ENCODE peak calls at places on chromosomes 12 and 14, in nine cellular contexts. F is foreskin fibroblast, O is dorsolateral prefrontal cortex, Q is HFF-Myc, P is tibial artery, T is mammary epithelial cell, K is PC-9, C is GM23338, N is GM12864. S is an unnamed sample.

GRCh38 chr12:66438601-66439000 is 136.3 kb downstream of the HELB start:
- DNase-seq in F (peak; percentile 9), O (no peak), Q (no peak), P (no peak), T (peak; percentile 28), K (peak; percentile 26), C (no peak), N (no peak), S (no peak)

GRCh38 chr14:87268997-87269396 is 724.0 kb downstream of the GALC start:
- DNase-seq in F (no peak), O (no peak), Q (no peak), P (no peak), T (no peak), K (no peak), C (no peak), N (no peak), S (no peak)

GRCh38 chr14:74875941-74876913 is at the start of gene PROX2:
- DNase-seq in F (no peak), O (no peak), Q (no peak), P (no peak), T (no peak), K (no peak), C (peak; percentile 29), N (no peak), S (no peak)

GRCh38 chr12:88299567-88300101 is 157.5 kb downstream of the TMTC3 start:
- DNase-seq in F (peak; percentile 99), O (no peak), Q (peak; percentile 78), P (no peak), T (peak; percentile 98), K (peak; percentile 71), C (no peak), N (peak; percentile 64), S (peak; percentile 80)

GRCh38 chr14:32593290-32593942 is 264.3 kb downstream of the AKAP6 start:
- DNase-seq in F (peak; percentile 82), O (no peak), Q (peak; percentile 61), P (no peak), T (peak; percentile 42), K (no peak), C (no peak), N (no peak), S (peak; percentile 16)

GRCh38 chr12:62522984-62523383 is 56.4 kb downstream of the MON2 start:
- DNase-seq in F (no peak), O (no peak), Q (no peak), P (no peak), T (no peak), K (no peak), C (no peak), N (no peak), S (no peak)

GRCh38 chr14:64775081-64775777 is 71.0 kb downstream of the PLEKHG3 start:
- DNase-seq in F (no peak), O (no peak), Q (no peak), P (peak; percentile 45), T (no peak), K (no peak), C (no peak), N (no peak), S (no peak)

GRCh38 chr12:101793401-101793800 is 37.4 kb downstream of the GNPTAB start:
- DNase-seq in F (peak; percentile 47), O (no peak), Q (no peak), P (no peak), T (peak; percentile 53), K (no peak), C (no peak), N (no peak), S (peak; percentile 77)

GRCh38 chr14:64196668-64197411 is 97.3 kb downstream of the ESR2 start:
- DNase-seq in F (peak; percentile 36), O (peak; percentile 89), Q (no peak), P (no peak), T (no peak), K (no peak), C (peak; percentile 77), N (no peak), S (no peak)

GRCh38 chr12:128660532-128661215 is 163.1 kb downstream of the SLC15A4 start:
- DNase-seq in F (no peak), O (no peak), Q (no peak), P (no peak), T (no peak), K (no peak), C (no peak), N (no peak), S (no peak)

GRCh38 chr12:129657179-129657578 is 246.6 kb downstream of the TMEM132D start:
- DNase-seq in F (no peak), O (no peak), Q (no peak), P (no peak), T (no peak), K (no peak), C (peak; percentile 11), N (no peak), S (no peak)

GRCh38 chr12:67364228-67364627 is 95.1 kb downstream of the CAND1 start:
- DNase-seq in F (no peak), O (no peak), Q (no peak), P (no peak), T (no peak), K (no peak), C (no peak), N (no peak), S (no peak)

GRCh38 chr12:59787610-59788009 is 191.8 kb downstream of the SLC16A7 start:
- DNase-seq in F (no peak), O (no peak), Q (no peak), P (no peak), T (no peak), K (no peak), C (peak; percentile 9), N (no peak), S (no peak)

GRCh38 chr12:92010853-92011701 is 134.6 kb downstream of the BTG1 start:
- DNase-seq in F (no peak), O (no peak), Q (no peak), P (no peak), T (no peak), K (no peak), C (no peak), N (no peak), S (no peak)

GRCh38 chr12:70660620-70661219 is 23.5 kb upstream of the PTPRB start:
- DNase-seq in F (peak; percentile 76), O (no peak), Q (peak; percentile 74), P (no peak), T (peak; percentile 93), K (peak; percentile 65), C (no peak), N (no peak), S (peak; percentile 93)

GRCh38 chr12:2650261-2651060 is 144.3 kb upstream of the FKBP4 start:
- DNase-seq in F (no peak), O (no peak), Q (no peak), P (peak; percentile 21), T (no peak), K (no peak), C (no peak), N (no peak), S (no peak)

GRCh38 chr12:79668113-79668512 is 22.7 kb downstream of the PAWR start:
- DNase-seq in F (no peak), O (no peak), Q (no peak), P (no peak), T (no peak), K (no peak), C (no peak), N (no peak), S (no peak)

GRCh38 chr14:93901813-93902212 is 25.3 kb upstream of the FAM181A start:
- DNase-seq in F (no peak), O (no peak), Q (no peak), P (peak; percentile 6), T (no peak), K (no peak), C (no peak), N (no peak), S (no peak)

GRCh38 chr12:80419660-80420059 is 24.4 kb upstream of the PTPRQ start:
- DNase-seq in F (no peak), O (no peak), Q (no peak), P (no peak), T (no peak), K (no peak), C (no peak), N (no peak), S (no peak)

GRCh38 chr12:98594050-98594853 is 766 bp downstream of the SLC25A3 start:
- DNase-seq in F (no peak), O (peak; percentile 20), Q (no peak), P (peak; percentile 73), T (peak; percentile 12), K (no peak), C (peak; percentile 15), N (no peak), S (no peak)
- H3K4me3 ChIP-seq in F (peak overlapping the region; percentile 97), O (peak overlapping the region; percentile 97), Q (peak overlapping the region; percentile 100), P (peak overlapping the region; percentile 97), T (peak overlapping the region; percentile 100), K (peak overlapping the region; percentile 95), C (peak overlapping the region; percentile 80), N (peak overlapping the region; percentile 96), S (peak overlapping the region; percentile 98)

GRCh38 chr12:99915251-99916082 is 69.3 kb downstream of the ANKS1B start:
- DNase-seq in F (no peak), O (no peak), Q (no peak), P (no peak), T (no peak), K (no peak), C (no peak), N (no peak), S (no peak)
- TF ChIP-seq CTCF in F (no peak), O (no peak), Q (no peak), P (no peak), T (no peak), K (no peak), C (no peak), N (no peak), S (no peak)

GRCh38 chr12:30753233-30753632 is 1.5 kb downstream of the CAPRIN2 start:
- DNase-seq in F (peak; percentile 30), O (no peak), Q (no peak), P (no peak), T (peak; percentile 13), K (no peak), C (peak; percentile 68), N (no peak), S (no peak)

GRCh38 chr12:30752255-30752654 is 2.5 kb downstream of the CAPRIN2 start:
- DNase-seq in F (no peak), O (no peak), Q (no peak), P (no peak), T (no peak), K (no peak), C (no peak), N (no peak), S (no peak)

GRCh38 chr12:30753761-30754382 is 879 bp downstream of the CAPRIN2 start:
- DNase-seq in F (no peak), O (no peak), Q (no peak), P (no peak), T (peak; percentile 35), K (no peak), C (peak; percentile 49), N (peak; percentile 5), S (no peak)

GRCh38 chr12:30746190-30746589 is 8.6 kb downstream of the CAPRIN2 start:
- DNase-seq in F (no peak), O (no peak), Q (no peak), P (no peak), T (no peak), K (no peak), C (no peak), N (no peak), S (no peak)

GRCh38 chr12:30748150-30748549 is 6.6 kb downstream of the CAPRIN2 start:
- DNase-seq in F (no peak), O (no peak), Q (no peak), P (no peak), T (no peak), K (no peak), C (no peak), N (no peak), S (no peak)
- H3K4me3 ChIP-seq in F (no peak overlapping the region), O (no peak overlapping the region), Q (no peak overlapping the region), P (no peak overlapping the region), T (no peak overlapping the region), K (no peak overlapping the region), C (no peak overlapping the region), N (no peak overlapping the region), S (no peak overlapping the region)

GRCh38 chr12:110906088-110906487 is 14.3 kb downstream of the MYL2 start:
- DNase-seq in F (no peak), O (no peak), Q (no peak), P (no peak), T (no peak), K (no peak), C (no peak), N (peak; percentile 71), S (no peak)
- TF ChIP-seq CTCF in F (no peak), O (no peak), Q (no peak), P (no peak), T (no peak), K (no peak), C (no peak), N (peak; percentile 53), S (no peak)

S was measured in kidney epithelial cell.